ENCODE peak calls at places on chromosomes 11 and 22, in ten cellular contexts. One of them, this sample, is unnamed.

GRCh38 chr11:63913866-63914830 is 2.8 kb downstream of the RCOR2 start:
- DNase-seq in NCI-H524 treated with DMSO at 0.1 percent for 48 hours: no peak
- DNase-seq in stromal cell of bone marrow: no peak
- DNase-seq in neuronal stem cell: no peak
- DNase-seq in MG63: no peak
- DNase-seq in endodermal cell: no peak
- DNase-seq in C1 segment of cervical spinal cord: no peak
- DNase-seq in M059J: no peak
- DNase-seq in NCI-H1694: no peak
- DNase-seq in EL: no peak
- DNase-seq in this sample: no peak

GRCh38 chr11:90250970-90251369 is 28.1 kb upstream of the CHORDC1 start:
- DNase-seq in stromal cell of bone marrow: no peak
- DNase-seq in EL: no peak
- DNase-seq in endodermal cell: no peak
- DNase-seq in NCI-H524 treated with DMSO at 0.1 percent for 48 hours: no peak
- DNase-seq in M059J: peak; percentile 54
- DNase-seq in NCI-H1694: no peak
- DNase-seq in MG63: no peak
- DNase-seq in neuronal stem cell: no peak
- DNase-seq in C1 segment of cervical spinal cord: no peak
- DNase-seq in this sample: no peak

GRCh38 chr11:27398413-27398780 is 35.4 kb upstream of the CCDC34 start:
- DNase-seq in MG63: no peak
- DNase-seq in C1 segment of cervical spinal cord: no peak
- DNase-seq in M059J: no peak
- DNase-seq in endodermal cell: no peak
- DNase-seq in stromal cell of bone marrow: no peak
- DNase-seq in EL: no peak
- DNase-seq in NCI-H1694: peak; percentile 44
- DNase-seq in NCI-H524 treated with DMSO at 0.1 percent for 48 hours: peak; percentile 84
- DNase-seq in neuronal stem cell: no peak
- DNase-seq in this sample: no peak

GRCh38 chr22:29715240-29715639 is 4.6 kb upstream of the CABP7 start:
- DNase-seq in endodermal cell: no peak
- DNase-seq in NCI-H1694: peak; percentile 55
- DNase-seq in stromal cell of bone marrow: no peak
- DNase-seq in neuronal stem cell: no peak
- DNase-seq in EL: no peak
- DNase-seq in C1 segment of cervical spinal cord: no peak
- DNase-seq in MG63: no peak
- DNase-seq in M059J: no peak
- DNase-seq in NCI-H524 treated with DMSO at 0.1 percent for 48 hours: peak; percentile 81
- DNase-seq in this sample: no peak

GRCh38 chr11:534197-534591 is 1.2 kb downstream of the HRAS start:
- DNase-seq in endodermal cell: no peak
- DNase-seq in C1 segment of cervical spinal cord: no peak
- DNase-seq in stromal cell of bone marrow: no peak
- DNase-seq in NCI-H1694: no peak
- DNase-seq in NCI-H524 treated with DMSO at 0.1 percent for 48 hours: no peak
- DNase-seq in EL: no peak
- DNase-seq in neuronal stem cell: no peak
- DNase-seq in M059J: no peak
- DNase-seq in MG63: no peak
- DNase-seq in this sample: peak; percentile 45

GRCh38 chr11:34600339-34601084 is 20.4 kb upstream of the EHF start:
- DNase-seq in endodermal cell: peak; percentile 65
- DNase-seq in MG63: peak; percentile 91
- DNase-seq in C1 segment of cervical spinal cord: no peak
- DNase-seq in stromal cell of bone marrow: no peak
- DNase-seq in EL: peak; percentile 5
- DNase-seq in NCI-H1694: no peak
- DNase-seq in NCI-H524 treated with DMSO at 0.1 percent for 48 hours: no peak
- DNase-seq in M059J: peak; percentile 86
- DNase-seq in neuronal stem cell: no peak
- DNase-seq in this sample: no peak

GRCh38 chr22:26577081-26577480 is 12.9 kb downstream of the TPST2 start:
- DNase-seq in NCI-H524 treated with DMSO at 0.1 percent for 48 hours: no peak
- DNase-seq in neuronal stem cell: no peak
- DNase-seq in endodermal cell: no peak
- DNase-seq in NCI-H1694: no peak
- DNase-seq in MG63: no peak
- DNase-seq in C1 segment of cervical spinal cord: no peak
- DNase-seq in stromal cell of bone marrow: no peak
- DNase-seq in M059J: no peak
- DNase-seq in EL: no peak
- DNase-seq in this sample: no peak

GRCh38 chr11:117316197-117316961 is at the start of gene BACE1:
- DNase-seq in EL: peak; percentile 90
- DNase-seq in stromal cell of bone marrow: peak; percentile 83
- DNase-seq in C1 segment of cervical spinal cord: peak; percentile 66
- DNase-seq in NCI-H1694: peak; percentile 25
- DNase-seq in neuronal stem cell: peak; percentile 83
- DNase-seq in NCI-H524 treated with DMSO at 0.1 percent for 48 hours: peak; percentile 54
- DNase-seq in MG63: peak; percentile 89
- DNase-seq in M059J: peak; percentile 89
- DNase-seq in endodermal cell: peak; percentile 97
- DNase-seq in this sample: peak; percentile 92

GRCh38 chr11:130162733-130163132 is 3.2 kb downstream of the ST14 start:
- DNase-seq in MG63: peak; percentile 51
- DNase-seq in neuronal stem cell: no peak
- DNase-seq in NCI-H524 treated with DMSO at 0.1 percent for 48 hours: no peak
- DNase-seq in NCI-H1694: no peak
- DNase-seq in endodermal cell: no peak
- DNase-seq in stromal cell of bone marrow: no peak
- DNase-seq in EL: peak; percentile 22
- DNase-seq in M059J: peak; percentile 37
- DNase-seq in C1 segment of cervical spinal cord: no peak
- DNase-seq in this sample: no peak

GRCh38 chr11:111114091-111114490 is 131.4 kb upstream of the POU2AF2 start:
- DNase-seq in stromal cell of bone marrow: no peak
- DNase-seq in EL: no peak
- DNase-seq in NCI-H524 treated with DMSO at 0.1 percent for 48 hours: no peak
- DNase-seq in MG63: no peak
- DNase-seq in C1 segment of cervical spinal cord: no peak
- DNase-seq in M059J: no peak
- DNase-seq in NCI-H1694: no peak
- DNase-seq in neuronal stem cell: no peak
- DNase-seq in endodermal cell: no peak
- DNase-seq in this sample: no peak

GRCh38 chr22:43392385-43392989 is 19.3 kb upstream of the MPPED1 start:
- DNase-seq in MG63: no peak
- DNase-seq in neuronal stem cell: no peak
- DNase-seq in M059J: no peak
- DNase-seq in EL: no peak
- DNase-seq in C1 segment of cervical spinal cord: no peak
- DNase-seq in NCI-H524 treated with DMSO at 0.1 percent for 48 hours: peak; percentile 75
- DNase-seq in stromal cell of bone marrow: no peak
- DNase-seq in NCI-H1694: no peak
- DNase-seq in endodermal cell: peak; percentile 29
- DNase-seq in this sample: no peak

GRCh38 chr22:49368976-49369725 is 458.5 kb downstream of the BRD1 start:
- DNase-seq in EL: no peak
- DNase-seq in C1 segment of cervical spinal cord: no peak
- DNase-seq in neuronal stem cell: no peak
- DNase-seq in MG63: peak; percentile 42
- DNase-seq in endodermal cell: peak; percentile 37
- DNase-seq in NCI-H1694: no peak
- DNase-seq in stromal cell of bone marrow: no peak
- DNase-seq in M059J: no peak
- DNase-seq in NCI-H524 treated with DMSO at 0.1 percent for 48 hours: no peak
- DNase-seq in this sample: peak; percentile 26

GRCh38 chr11:41921991-41922390 is 462.5 kb upstream of the LRRC4C start:
- DNase-seq in stromal cell of bone marrow: no peak
- DNase-seq in EL: no peak
- DNase-seq in M059J: no peak
- DNase-seq in endodermal cell: peak; percentile 75
- DNase-seq in NCI-H1694: no peak
- DNase-seq in NCI-H524 treated with DMSO at 0.1 percent for 48 hours: no peak
- DNase-seq in C1 segment of cervical spinal cord: no peak
- DNase-seq in MG63: no peak
- DNase-seq in neuronal stem cell: peak; percentile 30
- DNase-seq in this sample: peak; percentile 54

GRCh38 chr11:64385953-64386704 is 27.2 kb downstream of the RPS6KA4 start:
- DNase-seq in MG63: no peak
- DNase-seq in NCI-H1694: no peak
- DNase-seq in M059J: peak; percentile 97
- DNase-seq in endodermal cell: no peak
- DNase-seq in neuronal stem cell: no peak
- DNase-seq in stromal cell of bone marrow: no peak
- DNase-seq in EL: peak; percentile 93
- DNase-seq in C1 segment of cervical spinal cord: no peak
- DNase-seq in NCI-H524 treated with DMSO at 0.1 percent for 48 hours: no peak
- DNase-seq in this sample: no peak

This sample was measured in ecto neural progenitor cell.